ENCODE peak calls at places on chromosomes 6 and 20, in six cellular contexts. W, L, U, O, X and Y are unnamed samples. For H4K20me1 and H3K36me3, the result is how much of the 10 kb centered on the place peaks cover.

GRCh38 chr6:29737707-29738630 is 14.7 kb downstream of the HLA-F start:
- DNase-seq in W (peak), X (peak), L (peak), U (peak), O (peak), Y (peak)

GRCh38 chr6:37556884-37557644 is 57.4 kb upstream of the CCDC167 start:
- DNase-seq in X (no peak), L (no peak), W (no peak), U (no peak), O (peak), Y (peak)

GRCh38 chr6:82823361-82823760 is 242.3 kb downstream of the UBE3D start:
- DNase-seq in U (no peak), L (no peak), O (no peak), X (no peak), W (no peak), Y (no peak)

GRCh38 chr20:41136695-41137411 is 490 bp upstream of the PLCG1 start:
- DNase-seq in O (peak), W (no peak), U (peak), L (peak), X (peak), Y (peak)

GRCh38 chr6:106199998-106200397 is 113.9 kb downstream of the PRDM1 start:
- DNase-seq in X (peak), U (no peak), W (peak), L (peak), O (no peak), Y (no peak)

GRCh38 chr20:3797592-3798404 is 1.7 kb downstream of the CDC25B start:
- DNase-seq in U (peak), W (no peak), L (peak), X (no peak), O (peak), Y (no peak)

GRCh38 chr20:47464380-47465101 is 37.1 kb upstream of the NCOA3 start:
- DNase-seq in L (peak), O (no peak), W (peak), X (peak), U (no peak), Y (peak)

GRCh38 chr6:10190042-10190441 is 224.8 kb downstream of the TFAP2A start:
- DNase-seq in U (no peak), L (no peak), W (no peak), X (no peak), O (no peak), Y (no peak)

GRCh38 chr6:160750276-160750689 is 48.2 kb downstream of the PLG start:
- DNase-seq in X (peak), W (no peak), L (no peak), O (peak), U (no peak), Y (peak)

GRCh38 chr6:75044846-75045245 is 161.0 kb downstream of the COL12A1 start:
- DNase-seq in L (no peak), U (no peak), W (no peak), X (no peak), O (no peak), Y (no peak)

GRCh38 chr6:168005796-168006195 is 8.3 kb downstream of the KIF25 start:
- DNase-seq in U (no peak), O (no peak), X (no peak), W (no peak), L (no peak), Y (no peak)

GRCh38 chr6:170124836-170125235 is 166.0 kb downstream of the DLL1 start:
- DNase-seq in O (no peak), L (no peak), U (no peak), W (peak), X (no peak), Y (no peak)

GRCh38 chr20:21622097-21622496 is 83.4 kb upstream of the PAX1 start:
- DNase-seq in X (no peak), O (no peak), W (no peak), L (no peak), U (no peak), Y (no peak)

GRCh38 chr6:122994256-122994655 is 1.8 kb upstream of the CLVS2 start:
- DNase-seq in L (no peak), O (no peak), U (no peak), W (no peak), X (no peak), Y (no peak)

GRCh38 chr6:96787846-96788580 is 49.3 kb downstream of the GPR63 start:
- DNase-seq in W (no peak), U (peak), L (no peak), X (no peak), O (no peak), Y (no peak)

GRCh38 chr20:62149532-62150235 is 6.1 kb downstream of the SS18L1 start:
- DNase-seq in W (peak), U (no peak), X (no peak), O (no peak), L (peak), Y (no peak)

GRCh38 chr6:3849681-3850450 is 693 bp downstream of the FAM50B start:
- DNase-seq in L (no peak), W (no peak), U (no peak), X (peak), O (no peak), Y (no peak)

GRCh38 chr20:62356948-62357667 is 10.0 kb downstream of the LAMA5 start:
- DNase-seq in O (no peak), L (peak), X (peak), W (no peak), U (no peak), Y (no peak)

DNA sequence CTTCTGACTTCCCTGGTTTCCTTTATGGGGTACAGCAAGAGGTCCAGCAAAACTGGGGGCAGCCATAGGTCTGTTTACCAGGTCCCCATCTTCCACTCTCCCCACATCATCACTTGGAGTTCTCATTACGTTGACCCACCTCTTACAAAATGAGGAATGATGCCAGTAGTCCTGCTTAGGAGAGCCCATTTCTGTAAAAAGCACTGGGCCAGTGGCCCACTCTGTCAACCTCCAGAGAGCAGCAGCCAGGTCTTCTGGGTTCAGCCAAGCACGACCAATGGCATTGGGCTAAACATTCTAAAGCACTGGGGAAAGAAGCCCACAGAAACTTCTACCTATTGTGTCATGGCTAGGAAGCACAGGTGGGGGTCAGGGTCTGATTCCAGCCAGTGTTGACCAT is 13.9 kb downstream of the ZC3H12D start:
- DNase-seq in U (no peak), O (peak), X (no peak), L (no peak), W (no peak), Y (no peak)
- H4K20me1 ChIP-seq in U (under half), O (under half), X (under half), L (under half), W (under half), Y (under half)

GRCh38 chr6:24412294-24412693 is 9.6 kb downstream of the MRS2 start:
- DNase-seq in U (no peak), X (no peak), W (no peak), L (no peak), O (no peak), Y (no peak)

GRCh38 chr6:24415753-24416152 is 13.0 kb downstream of the MRS2 start:
- DNase-seq in W (no peak), O (no peak), U (no peak), L (no peak), X (no peak), Y (peak)

GRCh38 chr6:24408719-24409410 is 6.1 kb downstream of the MRS2 start:
- DNase-seq in U (no peak), O (no peak), W (no peak), X (no peak), L (no peak), Y (no peak)

GRCh38 chr6:24405262-24405661 is 2.5 kb downstream of the MRS2 start:
- DNase-seq in O (no peak), L (no peak), U (no peak), X (no peak), W (no peak), Y (no peak)

DNA sequence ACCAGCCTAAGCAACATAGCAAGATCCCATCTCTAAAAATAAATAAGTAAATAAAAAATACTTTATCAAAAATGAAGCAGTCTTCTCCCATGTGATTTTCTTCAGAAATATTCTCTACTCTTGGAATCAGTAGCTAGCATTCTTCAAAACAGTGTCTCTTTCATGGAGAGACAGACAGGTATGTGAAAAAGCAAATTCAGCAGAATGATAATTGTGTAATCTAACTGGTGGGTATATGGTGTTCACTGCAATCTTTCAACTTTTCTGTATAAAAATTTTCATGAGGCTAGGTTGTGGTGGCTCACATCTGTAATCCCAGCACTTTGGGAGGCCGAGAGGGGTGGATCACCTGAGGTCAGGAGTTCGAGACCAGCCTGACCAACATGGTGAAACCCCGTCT is 7.9 kb downstream of the MRS2 start:
- DNase-seq in W (no peak), L (no peak), U (no peak), O (no peak), X (no peak), Y (no peak)
- H3K4me3 ChIP-seq in W (no peak), L (no peak), U (no peak), O (no peak), X (no peak), Y (no peak)

GRCh38 chr20:63665708-63666107 is 7.6 kb downstream of the RTEL1 start:
- DNase-seq in X (no peak), O (no peak), L (no peak), W (no peak), U (no peak), Y (no peak)

GRCh38 chr20:63663332-63664066 is 5.4 kb downstream of the RTEL1 start:
- DNase-seq in X (no peak), L (no peak), W (no peak), O (no peak), U (no peak), Y (no peak)

GRCh38 chr20:63662813-63663189 is 4.7 kb downstream of the RTEL1 start:
- DNase-seq in O (no peak), X (no peak), L (no peak), W (no peak), U (no peak), Y (no peak)

GRCh38 chr20:63664143-63664851 is 6.2 kb downstream of the RTEL1 start:
- DNase-seq in L (no peak), O (no peak), W (no peak), U (no peak), X (no peak), Y (no peak)

DNA sequence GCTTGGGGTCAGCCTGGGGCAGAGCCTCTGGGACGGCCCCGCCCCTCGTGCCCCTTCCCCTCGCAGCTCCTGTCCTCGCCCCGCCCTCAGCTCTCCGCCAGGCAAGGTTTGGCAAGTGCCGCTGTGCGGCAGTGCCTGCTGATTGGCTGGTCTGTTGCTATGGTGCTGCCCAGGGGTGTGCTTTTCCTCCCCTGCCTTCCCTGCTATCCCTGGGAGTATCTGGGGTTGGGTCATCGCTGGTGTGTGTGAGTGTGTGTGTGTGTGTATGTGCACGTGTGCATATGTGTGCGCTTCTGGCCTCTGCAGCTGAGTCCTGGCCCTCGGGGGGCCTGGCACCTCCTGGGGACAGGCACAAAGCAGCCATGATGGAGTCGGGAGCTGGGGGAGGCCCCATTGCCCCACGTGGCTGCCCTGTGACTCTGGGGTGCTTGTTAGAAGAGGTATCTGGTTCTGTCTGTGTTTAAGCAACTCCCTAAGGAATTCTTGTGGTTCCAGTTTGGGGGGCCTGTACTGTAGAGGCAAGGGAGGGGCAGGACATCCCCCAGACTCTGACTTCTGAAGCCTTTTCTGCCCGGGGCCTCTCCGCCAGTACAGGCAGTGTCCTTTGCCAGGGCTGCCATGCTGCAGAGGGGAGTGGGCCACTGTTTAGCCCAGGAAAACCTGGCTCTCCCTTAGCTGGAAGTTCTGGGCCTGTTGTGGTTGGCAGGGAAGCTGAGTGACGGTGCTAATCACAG is 6.9 kb downstream of the RTEL1 start:
- DNase-seq in W (no peak), L (no peak), O (no peak), U (no peak), X (no peak), Y (no peak)
- H3K36me3 ChIP-seq in W (under half), L (half or more), O (half or more), U (under half), X (under half), Y (under half)

GRCh38 chr6:35654883-35655282 is 33.8 kb downstream of the FKBP5 start:
- DNase-seq in W (no peak), L (no peak), O (no peak), X (no peak), U (no peak), Y (peak)
- H4K20me1 ChIP-seq in W (under half), L (under half), O (under half), X (under half), U (under half), Y (under half)

DNA sequence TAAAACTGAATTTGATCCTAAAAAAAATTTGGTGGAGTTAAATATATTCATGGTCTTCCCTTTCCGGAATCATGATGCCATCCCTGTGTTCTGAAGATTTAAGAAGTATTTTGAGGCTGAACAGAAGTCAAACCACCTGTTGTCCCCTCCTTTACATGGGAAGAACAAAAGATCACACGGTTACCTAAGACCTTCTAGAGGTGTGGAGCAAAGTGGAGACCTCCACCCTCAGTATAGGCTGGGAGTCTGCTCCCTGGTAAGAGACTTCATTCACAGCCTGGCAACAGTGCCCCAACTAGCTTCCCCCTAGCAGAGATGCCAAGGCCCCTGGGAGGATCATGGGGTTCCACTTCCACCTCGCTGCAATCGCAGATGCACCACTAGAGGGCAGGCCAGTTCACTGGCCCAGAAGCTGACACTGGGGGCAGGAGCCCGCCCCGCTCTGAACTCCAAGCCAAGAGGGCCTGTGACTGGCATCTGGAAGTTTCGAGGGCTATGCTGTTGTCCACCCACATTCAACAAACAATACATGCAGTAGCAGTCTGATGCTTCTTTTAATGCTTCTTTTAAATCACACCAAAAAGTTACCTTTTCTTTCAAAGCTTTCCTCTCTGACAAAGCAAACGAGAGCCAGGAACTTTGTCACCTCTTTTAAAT is 19.5 kb upstream of the UBE2J1 start:
- DNase-seq in U (peak), O (peak), W (no peak), X (peak), L (peak), Y (peak)
- H3K4me3 ChIP-seq in U (peak), O (no peak), W (no peak), X (no peak), L (no peak), Y (no peak)

GRCh38 chr20:23375827-23376226 is 13.8 kb downstream of the GZF1 start:
- DNase-seq in U (no peak), O (no peak), L (no peak), X (no peak), W (no peak), Y (no peak)

GRCh38 chr20:23371496-23371895 is 9.5 kb downstream of the GZF1 start:
- DNase-seq in L (no peak), X (peak), O (no peak), W (no peak), U (no peak), Y (no peak)

GRCh38 chr20:23370274-23370673 is 8.3 kb downstream of the GZF1 start:
- DNase-seq in X (no peak), W (no peak), L (no peak), U (no peak), O (no peak), Y (no peak)

GRCh38 chr20:23370873-23371272 is 8.9 kb downstream of the GZF1 start:
- DNase-seq in W (no peak), X (no peak), L (no peak), O (no peak), U (no peak), Y (no peak)

GRCh38 chr20:23374441-23374840 is 12.5 kb downstream of the GZF1 start:
- DNase-seq in W (no peak), X (no peak), U (no peak), L (no peak), O (no peak), Y (no peak)
- H3K36me3 ChIP-seq in W (under half), X (under half), U (under half), L (under half), O (half or more), Y (half or more)

DNA sequence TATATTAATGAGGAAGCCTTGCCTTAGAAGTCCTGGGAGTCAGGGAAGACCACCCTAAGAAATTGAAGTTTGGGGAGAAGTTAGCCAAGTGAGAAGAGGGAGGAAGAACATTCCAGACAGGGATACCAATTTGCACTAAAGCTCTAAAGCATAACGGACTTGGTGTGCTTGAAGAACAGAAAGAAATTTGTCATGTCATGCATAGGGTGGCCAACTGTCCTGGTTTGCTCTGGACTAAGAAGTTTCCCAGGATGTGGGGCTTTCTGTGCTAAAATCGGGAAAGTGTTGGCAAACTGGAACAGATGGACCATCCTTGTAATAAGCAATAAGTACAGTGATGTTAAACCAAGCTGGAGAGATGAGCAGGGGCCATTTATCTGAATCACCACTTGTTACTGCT is 217.6 kb downstream of the ZNF217 start:
- DNase-seq in W (no peak), X (no peak), U (no peak), L (no peak), O (no peak), Y (no peak)
- H4K20me1 ChIP-seq in W (under half), X (under half), U (under half), L (under half), O (under half), Y (under half)